ENCODE peak calls at places on chromosomes 12 and 14, in five cellular contexts. One of them, this sample, is unnamed.

GRCh38 chr14:102949062-102949800 is 26.8 kb downstream of the AMN start:
- DNase-seq in right atrium auricular region: no peak
- DNase-seq in stomach: no peak
- DNase-seq in left ventricle myocardium inferior: no peak
- DNase-seq in H1: no peak
- DNase-seq in this sample: no peak

GRCh38 chr12:89665556-89665955 is 43.1 kb downstream of the ATP2B1 start:
- DNase-seq in right atrium auricular region: no peak
- DNase-seq in stomach: no peak
- DNase-seq in left ventricle myocardium inferior: no peak
- DNase-seq in H1: no peak
- DNase-seq in this sample: no peak

GRCh38 chr12:65958456-65958855 is 134.2 kb downstream of the HMGA2 start:
- DNase-seq in right atrium auricular region: no peak
- DNase-seq in stomach: no peak
- DNase-seq in left ventricle myocardium inferior: no peak
- DNase-seq in H1: no peak
- DNase-seq in this sample: peak; percentile 53

GRCh38 chr12:62190081-62190480 is 70.1 kb upstream of the USP15 start:
- DNase-seq in right atrium auricular region: no peak
- DNase-seq in stomach: no peak
- DNase-seq in left ventricle myocardium inferior: no peak
- DNase-seq in H1: no peak
- DNase-seq in this sample: no peak

GRCh38 chr12:110912263-110912662 is 8.1 kb downstream of the MYL2 start:
- DNase-seq in right atrium auricular region: no peak
- DNase-seq in stomach: no peak
- DNase-seq in left ventricle myocardium inferior: no peak
- DNase-seq in H1: no peak
- DNase-seq in this sample: no peak

GRCh38 chr14:97603201-97603600 is 806.0 kb downstream of the VRK1 start:
- DNase-seq in right atrium auricular region: no peak
- DNase-seq in stomach: no peak
- DNase-seq in left ventricle myocardium inferior: no peak
- DNase-seq in H1: no peak
- DNase-seq in this sample: no peak

GRCh38 chr12:9372202-9372601 is 164.0 kb upstream of the PZP start:
- DNase-seq in right atrium auricular region: no peak
- DNase-seq in stomach: no peak
- DNase-seq in left ventricle myocardium inferior: no peak
- DNase-seq in H1: no peak
- DNase-seq in this sample: peak; percentile 34

GRCh38 chr12:57190037-57190436 is 26.6 kb upstream of the NXPH4 start:
- DNase-seq in right atrium auricular region: no peak
- DNase-seq in stomach: no peak
- DNase-seq in left ventricle myocardium inferior: no peak
- DNase-seq in H1: no peak
- DNase-seq in this sample: no peak

GRCh38 chr14:102125546-102125945 is 14.2 kb upstream of the WDR20 start:
- DNase-seq in right atrium auricular region: no peak
- DNase-seq in stomach: no peak
- DNase-seq in left ventricle myocardium inferior: no peak
- DNase-seq in H1: no peak
- DNase-seq in this sample: no peak

GRCh38 chr12:88844426-88844825 is 264.2 kb upstream of the KITLG start:
- DNase-seq in right atrium auricular region: no peak
- DNase-seq in stomach: no peak
- DNase-seq in left ventricle myocardium inferior: no peak
- DNase-seq in H1: no peak
- DNase-seq in this sample: no peak

GRCh38 chr12:110337912-110338710 is 57.1 kb downstream of the ATP2A2 start:
- DNase-seq in right atrium auricular region: no peak
- DNase-seq in stomach: no peak
- DNase-seq in left ventricle myocardium inferior: no peak
- DNase-seq in H1: no peak
- DNase-seq in this sample: no peak

GRCh38 chr14:74109369-74109768 is 24.6 kb downstream of the LIN52 start:
- DNase-seq in right atrium auricular region: no peak
- DNase-seq in stomach: no peak
- DNase-seq in left ventricle myocardium inferior: no peak
- DNase-seq in H1: no peak
- DNase-seq in this sample: no peak
- H3K4me3 ChIP-seq in right atrium auricular region: no peak overlapping the region
- H3K4me3 ChIP-seq in stomach: no peak overlapping the region
- H3K4me3 ChIP-seq in left ventricle myocardium inferior: no peak overlapping the region
- H3K4me3 ChIP-seq in H1: no peak overlapping the region
- H3K4me3 ChIP-seq in this sample: no peak overlapping the region

GRCh38 chr12:119988788-119989618 is at the start of gene BICDL1:
- DNase-seq in right atrium auricular region: no peak
- DNase-seq in stomach: peak; percentile 97
- DNase-seq in left ventricle myocardium inferior: peak; percentile 23
- DNase-seq in H1: peak; percentile 93
- DNase-seq in this sample: peak; percentile 24
- TF ChIP-seq CTCF in right atrium auricular region: no peak
- TF ChIP-seq CTCF in stomach: no peak
- TF ChIP-seq CTCF in left ventricle myocardium inferior: no peak
- TF ChIP-seq CTCF in H1: no peak
- TF ChIP-seq CTCF in this sample: no peak

GRCh38 chr14:99737451-99737951 is 53.4 kb downstream of the CYP46A1 start:
- DNase-seq in right atrium auricular region: peak; percentile 76
- DNase-seq in stomach: peak; percentile 78
- DNase-seq in left ventricle myocardium inferior: peak; percentile 68
- DNase-seq in H1: no peak
- DNase-seq in this sample: no peak
- H3K4me3 ChIP-seq in right atrium auricular region: peak overlapping the region; percentile 54
- H3K4me3 ChIP-seq in stomach: peak overlapping the region; percentile 61
- H3K4me3 ChIP-seq in left ventricle myocardium inferior: peak overlapping the region; percentile 78
- H3K4me3 ChIP-seq in H1: no peak overlapping the region
- H3K4me3 ChIP-seq in this sample: peak overlapping the region; percentile 5

GRCh38 chr12:124392271-124392990 is 97.5 kb downstream of the RFLNA start:
- DNase-seq in right atrium auricular region: peak; percentile 87
- DNase-seq in stomach: no peak
- DNase-seq in left ventricle myocardium inferior: no peak
- DNase-seq in H1: no peak
- DNase-seq in this sample: peak; percentile 56
- TF ChIP-seq CTCF in right atrium auricular region: peak; percentile 44
- TF ChIP-seq CTCF in stomach: no peak
- TF ChIP-seq CTCF in left ventricle myocardium inferior: peak; percentile 19
- TF ChIP-seq CTCF in H1: no peak
- TF ChIP-seq CTCF in this sample: no peak

GRCh38 chr12:108564724-108565123 is 2.3 kb downstream of the ISCU start:
- DNase-seq in right atrium auricular region: no peak
- DNase-seq in stomach: no peak
- DNase-seq in left ventricle myocardium inferior: no peak
- DNase-seq in H1: no peak
- DNase-seq in this sample: peak; percentile 21

GRCh38 chr12:108562348-108563134 is at the start of gene ISCU:
- DNase-seq in right atrium auricular region: peak; percentile 96
- DNase-seq in stomach: peak; percentile 98
- DNase-seq in left ventricle myocardium inferior: peak; percentile 97
- DNase-seq in H1: peak; percentile 96
- DNase-seq in this sample: peak; percentile 97

GRCh38 chr12:108561852-108562347 is 496 bp upstream of the ISCU start:
- DNase-seq in right atrium auricular region: no peak
- DNase-seq in stomach: no peak
- DNase-seq in left ventricle myocardium inferior: no peak
- DNase-seq in H1: no peak
- DNase-seq in this sample: peak; percentile 14

GRCh38 chr12:108563135-108563803 is 873 bp downstream of the ISCU start:
- DNase-seq in right atrium auricular region: peak; percentile 90
- DNase-seq in stomach: peak; percentile 81
- DNase-seq in left ventricle myocardium inferior: peak; percentile 82
- DNase-seq in H1: peak; percentile 56
- DNase-seq in this sample: peak; percentile 92

GRCh38 chr12:108563804-108564151 is 1.4 kb downstream of the ISCU start:
- DNase-seq in right atrium auricular region: no peak
- DNase-seq in stomach: no peak
- DNase-seq in left ventricle myocardium inferior: no peak
- DNase-seq in H1: no peak
- DNase-seq in this sample: no peak
- H3K4me3 ChIP-seq in right atrium auricular region: peak overlapping the region; percentile 86
- H3K4me3 ChIP-seq in stomach: peak overlapping the region; percentile 95
- H3K4me3 ChIP-seq in left ventricle myocardium inferior: peak overlapping the region; percentile 89
- H3K4me3 ChIP-seq in H1: no peak overlapping the region
- H3K4me3 ChIP-seq in this sample: peak overlapping the region; percentile 82

GRCh38 chr12:113909776-113910420 is 56.2 kb downstream of the RBM19 start:
- DNase-seq in right atrium auricular region: no peak
- DNase-seq in stomach: no peak
- DNase-seq in left ventricle myocardium inferior: no peak
- DNase-seq in H1: no peak
- DNase-seq in this sample: no peak

GRCh38 chr12:113907446-113908180 is 58.5 kb downstream of the RBM19 start:
- DNase-seq in right atrium auricular region: no peak
- DNase-seq in stomach: no peak
- DNase-seq in left ventricle myocardium inferior: no peak
- DNase-seq in H1: no peak
- DNase-seq in this sample: no peak

GRCh38 chr12:113906411-113907200 is 59.5 kb downstream of the RBM19 start:
- DNase-seq in right atrium auricular region: no peak
- DNase-seq in stomach: no peak
- DNase-seq in left ventricle myocardium inferior: no peak
- DNase-seq in H1: no peak
- DNase-seq in this sample: no peak

GRCh38 chr12:113910751-113911272 is 55.3 kb downstream of the RBM19 start:
- DNase-seq in right atrium auricular region: no peak
- DNase-seq in stomach: no peak
- DNase-seq in left ventricle myocardium inferior: no peak
- DNase-seq in H1: no peak
- DNase-seq in this sample: no peak

DNA sequence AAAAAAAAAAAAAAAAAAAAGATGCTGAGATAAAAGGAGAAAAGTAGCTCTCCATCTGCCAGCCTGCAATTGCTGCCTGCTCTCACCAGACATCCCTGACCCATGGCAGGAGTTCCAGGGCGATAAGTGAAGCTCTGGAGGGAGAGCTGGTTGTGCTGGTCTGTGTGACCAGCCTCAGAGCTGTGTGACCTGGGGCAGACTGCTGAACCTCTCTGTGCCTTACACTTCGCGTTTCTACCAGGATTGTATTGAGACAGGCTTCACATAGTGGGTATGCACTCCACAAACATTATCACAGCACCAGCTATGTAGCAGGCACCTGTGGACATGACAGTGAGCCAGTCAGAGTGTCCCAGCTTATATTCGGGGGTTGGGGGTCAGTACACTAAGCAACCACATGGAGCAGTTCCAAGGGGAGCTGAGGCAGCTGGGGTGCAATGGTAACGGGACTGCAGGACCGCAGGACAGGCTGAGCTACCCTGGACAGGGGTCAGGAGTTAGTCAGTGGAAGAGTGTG is 57.5 kb downstream of the RBM19 start:
- DNase-seq in right atrium auricular region: no peak
- DNase-seq in stomach: no peak
- DNase-seq in left ventricle myocardium inferior: no peak
- DNase-seq in H1: no peak
- DNase-seq in this sample: no peak
- TF ChIP-seq CTCF in right atrium auricular region: no peak
- TF ChIP-seq CTCF in stomach: no peak
- TF ChIP-seq CTCF in left ventricle myocardium inferior: no peak
- TF ChIP-seq CTCF in H1: no peak
- TF ChIP-seq CTCF in this sample: no peak

GRCh38 chr14:100372357-100373048 is 49.4 kb downstream of the SLC25A47 start:
- DNase-seq in right atrium auricular region: no peak
- DNase-seq in stomach: no peak
- DNase-seq in left ventricle myocardium inferior: no peak
- DNase-seq in H1: no peak
- DNase-seq in this sample: peak; percentile 28
- H3K4me3 ChIP-seq in right atrium auricular region: no peak overlapping the region
- H3K4me3 ChIP-seq in stomach: no peak overlapping the region
- H3K4me3 ChIP-seq in left ventricle myocardium inferior: peak overlapping the region; percentile 83
- H3K4me3 ChIP-seq in H1: no peak overlapping the region
- H3K4me3 ChIP-seq in this sample: peak overlapping the region; percentile 65

GRCh38 chr12:53098982-53099651 is 1.6 kb downstream of the IGFBP6 start:
- DNase-seq in right atrium auricular region: peak; percentile 98
- DNase-seq in stomach: peak; percentile 90
- DNase-seq in left ventricle myocardium inferior: peak; percentile 93
- DNase-seq in H1: peak; percentile 65
- DNase-seq in this sample: peak; percentile 95
- TF ChIP-seq CTCF in right atrium auricular region: peak; percentile 98
- TF ChIP-seq CTCF in stomach: no peak
- TF ChIP-seq CTCF in left ventricle myocardium inferior: peak; percentile 100
- TF ChIP-seq CTCF in H1: peak; percentile 86
- TF ChIP-seq CTCF in this sample: peak; percentile 95

GRCh38 chr14:100191584-100192249 is 32.3 kb upstream of the DEGS2 start:
- DNase-seq in right atrium auricular region: no peak
- DNase-seq in stomach: no peak
- DNase-seq in left ventricle myocardium inferior: peak; percentile 19
- DNase-seq in H1: no peak
- DNase-seq in this sample: no peak
- H3K4me3 ChIP-seq in right atrium auricular region: no peak overlapping the region
- H3K4me3 ChIP-seq in stomach: no peak overlapping the region
- H3K4me3 ChIP-seq in left ventricle myocardium inferior: peak overlapping the region; percentile 70
- H3K4me3 ChIP-seq in H1: no peak overlapping the region
- H3K4me3 ChIP-seq in this sample: no peak overlapping the region

This sample was measured in fibroblast of villous mesenchyme.